ENCODE peak calls at places on chromosome 6, in nine cellular contexts. One of them, this sample, is unnamed.

GRCh38 chr6:72649032-72649984 is 27.4 kb downstream of the KCNQ5 start:
- DNase-seq in DND-41: no peak
- DNase-seq in A549: no peak
- DNase-seq in hepatocyte: no peak
- DNase-seq in uterus: no peak
- DNase-seq in HFFc6: peak
- DNase-seq in lower leg skin: no peak
- DNase-seq in neural crest cell: no peak
- DNase-seq in fibroblast of lung: peak
- DNase-seq in this sample: no peak

GRCh38 chr6:7813704-7814103 is 87.8 kb downstream of the BMP6 start:
- DNase-seq in HFFc6: no peak
- DNase-seq in uterus: no peak
- DNase-seq in neural crest cell: no peak
- DNase-seq in A549: no peak
- DNase-seq in lower leg skin: no peak
- DNase-seq in fibroblast of lung: no peak
- DNase-seq in DND-41: no peak
- DNase-seq in hepatocyte: no peak
- DNase-seq in this sample: no peak

GRCh38 chr6:17656092-17656491 is 50.6 kb downstream of the NUP153 start:
- DNase-seq in lower leg skin: no peak
- DNase-seq in uterus: no peak
- DNase-seq in A549: no peak
- DNase-seq in DND-41: no peak
- DNase-seq in neural crest cell: no peak
- DNase-seq in HFFc6: no peak
- DNase-seq in hepatocyte: peak
- DNase-seq in fibroblast of lung: no peak
- DNase-seq in this sample: no peak

GRCh38 chr6:11525468-11526155 is 11.9 kb upstream of the TMEM170B start:
- DNase-seq in neural crest cell: no peak
- DNase-seq in lower leg skin: peak
- DNase-seq in uterus: peak
- DNase-seq in DND-41: no peak
- DNase-seq in HFFc6: peak
- DNase-seq in A549: no peak
- DNase-seq in hepatocyte: peak
- DNase-seq in fibroblast of lung: no peak
- DNase-seq in this sample: no peak

GRCh38 chr6:148422085-148422484 is 79.4 kb downstream of the SASH1 start:
- DNase-seq in neural crest cell: no peak
- DNase-seq in uterus: no peak
- DNase-seq in fibroblast of lung: no peak
- DNase-seq in DND-41: no peak
- DNase-seq in lower leg skin: no peak
- DNase-seq in A549: no peak
- DNase-seq in hepatocyte: no peak
- DNase-seq in HFFc6: no peak
- DNase-seq in this sample: no peak

GRCh38 chr6:131782764-131783163 is 25.1 kb upstream of the ENPP1 start:
- DNase-seq in DND-41: no peak
- DNase-seq in HFFc6: no peak
- DNase-seq in A549: no peak
- DNase-seq in uterus: no peak
- DNase-seq in neural crest cell: no peak
- DNase-seq in fibroblast of lung: no peak
- DNase-seq in hepatocyte: peak
- DNase-seq in lower leg skin: no peak
- DNase-seq in this sample: no peak

GRCh38 chr6:11411592-11411991 is 126.0 kb upstream of the TMEM170B start:
- DNase-seq in lower leg skin: no peak
- DNase-seq in hepatocyte: no peak
- DNase-seq in uterus: no peak
- DNase-seq in DND-41: no peak
- DNase-seq in HFFc6: no peak
- DNase-seq in fibroblast of lung: no peak
- DNase-seq in A549: no peak
- DNase-seq in neural crest cell: no peak
- DNase-seq in this sample: no peak

GRCh38 chr6:110013396-110013795 is 35.3 kb downstream of the GPR6 start:
- DNase-seq in lower leg skin: no peak
- DNase-seq in hepatocyte: no peak
- DNase-seq in fibroblast of lung: no peak
- DNase-seq in HFFc6: no peak
- DNase-seq in A549: no peak
- DNase-seq in DND-41: no peak
- DNase-seq in neural crest cell: no peak
- DNase-seq in uterus: no peak
- DNase-seq in this sample: no peak

GRCh38 chr6:75201901-75202672 is 3.8 kb downstream of the COL12A1 start:
- DNase-seq in uterus: peak
- DNase-seq in hepatocyte: peak
- DNase-seq in fibroblast of lung: peak
- DNase-seq in A549: no peak
- DNase-seq in neural crest cell: peak
- DNase-seq in HFFc6: no peak
- DNase-seq in DND-41: no peak
- DNase-seq in lower leg skin: no peak
- DNase-seq in this sample: peak

GRCh38 chr6:145532361-145532760 is 203.0 kb downstream of the EPM2A start:
- DNase-seq in hepatocyte: peak
- DNase-seq in A549: no peak
- DNase-seq in lower leg skin: no peak
- DNase-seq in fibroblast of lung: no peak
- DNase-seq in neural crest cell: no peak
- DNase-seq in HFFc6: no peak
- DNase-seq in DND-41: no peak
- DNase-seq in uterus: no peak
- DNase-seq in this sample: no peak

GRCh38 chr6:34096193-34096592 is 49.7 kb downstream of the GRM4 start:
- DNase-seq in lower leg skin: no peak
- DNase-seq in uterus: no peak
- DNase-seq in neural crest cell: no peak
- DNase-seq in A549: no peak
- DNase-seq in fibroblast of lung: no peak
- DNase-seq in DND-41: no peak
- DNase-seq in hepatocyte: no peak
- DNase-seq in HFFc6: no peak
- DNase-seq in this sample: no peak

GRCh38 chr6:71406871-71407860 is 118.6 kb downstream of the OGFRL1 start:
- DNase-seq in uterus: no peak
- DNase-seq in hepatocyte: no peak
- DNase-seq in fibroblast of lung: no peak
- DNase-seq in DND-41: no peak
- DNase-seq in A549: no peak
- DNase-seq in lower leg skin: no peak
- DNase-seq in neural crest cell: no peak
- DNase-seq in HFFc6: no peak
- DNase-seq in this sample: no peak

GRCh38 chr6:121382467-121383121 is 48.3 kb upstream of the TBC1D32 start:
- DNase-seq in hepatocyte: peak
- DNase-seq in neural crest cell: no peak
- DNase-seq in DND-41: no peak
- DNase-seq in lower leg skin: no peak
- DNase-seq in HFFc6: no peak
- DNase-seq in uterus: no peak
- DNase-seq in fibroblast of lung: no peak
- DNase-seq in A549: no peak
- DNase-seq in this sample: no peak

GRCh38 chr6:92922216-92922806 is 497.0 kb downstream of the EPHA7 start:
- DNase-seq in A549: no peak
- DNase-seq in DND-41: no peak
- DNase-seq in fibroblast of lung: no peak
- DNase-seq in neural crest cell: no peak
- DNase-seq in lower leg skin: no peak
- DNase-seq in uterus: no peak
- DNase-seq in hepatocyte: no peak
- DNase-seq in HFFc6: no peak
- DNase-seq in this sample: no peak

GRCh38 chr6:113190170-113190569 is 667.0 kb upstream of the MARCKS start:
- DNase-seq in neural crest cell: no peak
- DNase-seq in lower leg skin: no peak
- DNase-seq in DND-41: no peak
- DNase-seq in fibroblast of lung: no peak
- DNase-seq in hepatocyte: no peak
- DNase-seq in A549: no peak
- DNase-seq in HFFc6: no peak
- DNase-seq in uterus: no peak
- DNase-seq in this sample: no peak

GRCh38 chr6:32607263-32607987 is 17.8 kb upstream of the HLA-DRB1 start:
- DNase-seq in lower leg skin: no peak
- DNase-seq in fibroblast of lung: no peak
- DNase-seq in hepatocyte: no peak
- DNase-seq in DND-41: no peak
- DNase-seq in uterus: no peak
- DNase-seq in HFFc6: no peak
- DNase-seq in neural crest cell: no peak
- DNase-seq in A549: no peak
- DNase-seq in this sample: no peak

GRCh38 chr6:111885373-111886027 is 12.2 kb upstream of the FYN start:
- DNase-seq in uterus: no peak
- DNase-seq in hepatocyte: no peak
- DNase-seq in fibroblast of lung: no peak
- DNase-seq in neural crest cell: no peak
- DNase-seq in lower leg skin: no peak
- DNase-seq in HFFc6: no peak
- DNase-seq in A549: no peak
- DNase-seq in DND-41: no peak
- DNase-seq in this sample: no peak

GRCh38 chr6:111875741-111876140 is 2.5 kb upstream of the FYN start:
- DNase-seq in A549: no peak
- DNase-seq in hepatocyte: no peak
- DNase-seq in lower leg skin: no peak
- DNase-seq in HFFc6: no peak
- DNase-seq in uterus: no peak
- DNase-seq in neural crest cell: no peak
- DNase-seq in fibroblast of lung: no peak
- DNase-seq in DND-41: no peak
- DNase-seq in this sample: no peak

GRCh38 chr6:111884068-111884467 is 10.8 kb upstream of the FYN start:
- DNase-seq in neural crest cell: no peak
- DNase-seq in hepatocyte: no peak
- DNase-seq in uterus: no peak
- DNase-seq in DND-41: no peak
- DNase-seq in lower leg skin: no peak
- DNase-seq in A549: no peak
- DNase-seq in HFFc6: no peak
- DNase-seq in fibroblast of lung: no peak
- DNase-seq in this sample: no peak

DNA sequence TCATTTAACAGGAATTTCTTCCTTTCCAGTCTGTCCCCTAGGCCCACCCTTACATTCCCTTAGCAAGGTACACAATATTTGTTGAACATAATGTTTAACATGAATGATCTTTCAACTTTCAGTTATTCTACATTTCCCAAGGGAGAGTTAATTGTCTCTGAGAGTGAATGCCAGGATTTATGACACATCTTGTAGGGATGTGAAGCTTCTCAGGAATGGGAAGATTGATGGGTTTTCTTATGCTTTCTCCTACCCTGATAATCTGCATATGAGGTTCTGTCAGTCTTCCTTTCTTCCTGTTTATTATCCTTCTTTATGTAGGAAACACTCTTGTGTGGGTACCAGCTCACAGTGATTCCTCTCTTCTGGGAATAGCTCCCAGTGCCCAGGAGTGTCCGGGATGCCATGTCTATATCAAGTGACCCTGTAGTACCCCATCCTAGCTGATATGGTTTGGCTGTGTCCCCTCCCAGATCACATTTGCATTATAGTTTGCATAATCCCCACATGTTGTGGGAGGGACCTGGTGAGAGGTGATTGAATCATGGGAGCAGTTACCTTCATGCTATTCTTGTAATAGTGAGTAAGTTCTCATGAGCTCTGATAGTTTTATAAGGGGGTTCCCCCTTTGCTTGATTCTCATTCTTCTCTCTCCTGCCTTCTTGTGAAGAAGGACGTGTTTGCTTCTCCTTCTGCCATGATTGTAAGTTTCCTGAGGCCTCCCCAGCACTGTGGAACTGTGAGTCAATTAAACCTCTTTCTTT is 7.1 kb upstream of the FYN start:
- DNase-seq in fibroblast of lung: peak
- DNase-seq in lower leg skin: no peak
- DNase-seq in A549: no peak
- DNase-seq in uterus: no peak
- DNase-seq in neural crest cell: no peak
- DNase-seq in hepatocyte: no peak
- DNase-seq in DND-41: no peak
- DNase-seq in HFFc6: peak
- DNase-seq in this sample: no peak
- TF ChIP-seq CTCF in fibroblast of lung: no peak
- TF ChIP-seq CTCF in lower leg skin: no peak
- TF ChIP-seq CTCF in A549: no peak
- TF ChIP-seq CTCF in uterus: no peak
- TF ChIP-seq CTCF in neural crest cell: no peak
- TF ChIP-seq CTCF in hepatocyte: no peak
- TF ChIP-seq CTCF in DND-41: no peak
- TF ChIP-seq CTCF in HFFc6: no peak
- TF ChIP-seq CTCF in this sample: no peak

GRCh38 chr6:129252377-129253071 is 369.6 kb downstream of the LAMA2 start:
- DNase-seq in uterus: no peak
- DNase-seq in hepatocyte: no peak
- DNase-seq in HFFc6: peak
- DNase-seq in A549: no peak
- DNase-seq in lower leg skin: no peak
- DNase-seq in fibroblast of lung: peak
- DNase-seq in DND-41: no peak
- DNase-seq in neural crest cell: no peak
- DNase-seq in this sample: no peak
- TF ChIP-seq CTCF in uterus: no peak
- TF ChIP-seq CTCF in hepatocyte: no peak
- TF ChIP-seq CTCF in HFFc6: peak
- TF ChIP-seq CTCF in A549: peak
- TF ChIP-seq CTCF in lower leg skin: no peak
- TF ChIP-seq CTCF in fibroblast of lung: no peak
- TF ChIP-seq CTCF in DND-41: no peak
- TF ChIP-seq CTCF in neural crest cell: peak
- TF ChIP-seq CTCF in this sample: peak

DNA sequence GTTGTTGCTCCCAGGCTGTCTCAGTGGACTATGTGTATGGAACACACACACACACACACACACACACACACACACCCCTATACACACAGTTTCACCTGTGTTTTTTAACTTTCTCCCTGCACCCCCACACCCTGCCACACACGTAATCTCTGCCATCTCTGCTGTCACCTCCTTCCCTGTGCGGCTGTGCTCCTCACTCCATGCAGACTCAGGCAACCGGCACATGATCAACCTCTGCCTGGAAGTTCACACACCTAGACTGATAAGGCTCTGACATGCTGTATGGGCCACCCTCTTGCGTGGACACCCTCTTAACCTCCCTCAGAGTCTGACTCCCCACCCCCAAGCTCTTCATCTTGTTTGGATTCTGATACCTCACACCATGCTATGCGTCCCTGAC is 152.3 kb upstream of the THEMIS start:
- DNase-seq in A549: no peak
- DNase-seq in HFFc6: no peak
- DNase-seq in lower leg skin: no peak
- DNase-seq in hepatocyte: no peak
- DNase-seq in fibroblast of lung: no peak
- DNase-seq in uterus: no peak
- DNase-seq in neural crest cell: no peak
- DNase-seq in DND-41: no peak
- DNase-seq in this sample: no peak
- TF ChIP-seq CTCF in A549: no peak
- TF ChIP-seq CTCF in HFFc6: no peak
- TF ChIP-seq CTCF in lower leg skin: no peak
- TF ChIP-seq CTCF in hepatocyte: no peak
- TF ChIP-seq CTCF in fibroblast of lung: no peak
- TF ChIP-seq CTCF in uterus: no peak
- TF ChIP-seq CTCF in neural crest cell: no peak
- TF ChIP-seq CTCF in DND-41: no peak
- TF ChIP-seq CTCF in this sample: no peak

GRCh38 chr6:29792123-29793035 is 35.2 kb upstream of the HLA-G start:
- DNase-seq in neural crest cell: peak
- DNase-seq in HFFc6: no peak
- DNase-seq in DND-41: no peak
- DNase-seq in fibroblast of lung: no peak
- DNase-seq in lower leg skin: peak
- DNase-seq in uterus: peak
- DNase-seq in A549: peak
- DNase-seq in hepatocyte: peak
- DNase-seq in this sample: no peak
- TF ChIP-seq CTCF in neural crest cell: peak
- TF ChIP-seq CTCF in HFFc6: peak
- TF ChIP-seq CTCF in DND-41: no peak
- TF ChIP-seq CTCF in fibroblast of lung: peak
- TF ChIP-seq CTCF in lower leg skin: no peak
- TF ChIP-seq CTCF in uterus: peak
- TF ChIP-seq CTCF in A549: peak
- TF ChIP-seq CTCF in hepatocyte: peak
- TF ChIP-seq CTCF in this sample: peak